ENCODE peak calls at places on chromosomes 5 and 9, in four cellular contexts. One of them, this sample, is unnamed.

GRCh38 chr9:14616188-14616982 is 76.8 kb downstream of the ZDHHC21 start:
- DNase-seq in CD8-positive, alpha-beta T cell: no peak
- DNase-seq in astrocyte of the spinal cord: peak
- DNase-seq in K562: no peak
- DNase-seq in this sample: peak

GRCh38 chr9:75064307-75065025 is 23.5 kb downstream of the NMRK1 start:
- DNase-seq in CD8-positive, alpha-beta T cell: no peak
- DNase-seq in astrocyte of the spinal cord: peak
- DNase-seq in K562: no peak
- DNase-seq in this sample: no peak

GRCh38 chr9:117718085-117718484 is 13.9 kb downstream of the TLR4 start:
- DNase-seq in CD8-positive, alpha-beta T cell: no peak
- DNase-seq in astrocyte of the spinal cord: peak
- DNase-seq in K562: no peak
- DNase-seq in this sample: no peak

GRCh38 chr9:4499917-4500316 is 9.6 kb downstream of the SLC1A1 start:
- DNase-seq in CD8-positive, alpha-beta T cell: no peak
- DNase-seq in astrocyte of the spinal cord: no peak
- DNase-seq in K562: no peak
- DNase-seq in this sample: no peak

GRCh38 chr5:57117601-57118000 is 56.3 kb upstream of the GPBP1 start:
- DNase-seq in CD8-positive, alpha-beta T cell: peak
- DNase-seq in astrocyte of the spinal cord: no peak
- DNase-seq in K562: no peak
- DNase-seq in this sample: peak

GRCh38 chr5:130526708-130527107 is 622.4 kb downstream of the CHSY3 start:
- DNase-seq in CD8-positive, alpha-beta T cell: no peak
- DNase-seq in astrocyte of the spinal cord: peak
- DNase-seq in K562: no peak
- DNase-seq in this sample: no peak

GRCh38 chr5:149411738-149412519 is 32.8 kb upstream of the IL17B start:
- DNase-seq in CD8-positive, alpha-beta T cell: no peak
- DNase-seq in astrocyte of the spinal cord: no peak
- DNase-seq in K562: no peak
- DNase-seq in this sample: no peak

GRCh38 chr9:87676976-87677775 is 48.7 kb upstream of the CTSL start:
- DNase-seq in CD8-positive, alpha-beta T cell: no peak
- DNase-seq in astrocyte of the spinal cord: no peak
- DNase-seq in K562: no peak
- DNase-seq in this sample: no peak

GRCh38 chr9:83066771-83067170 is 3.8 kb upstream of the RASEF start:
- DNase-seq in CD8-positive, alpha-beta T cell: no peak
- DNase-seq in astrocyte of the spinal cord: peak
- DNase-seq in K562: no peak
- DNase-seq in this sample: no peak

GRCh38 chr5:72956324-72957140 is 691 bp downstream of the FCHO2 start:
- DNase-seq in CD8-positive, alpha-beta T cell: peak
- DNase-seq in astrocyte of the spinal cord: peak
- DNase-seq in K562: peak
- DNase-seq in this sample: no peak

GRCh38 chr9:107693620-107694326 is 204.2 kb upstream of the KLF4 start:
- DNase-seq in CD8-positive, alpha-beta T cell: no peak
- DNase-seq in astrocyte of the spinal cord: peak
- DNase-seq in K562: no peak
- DNase-seq in this sample: no peak

GRCh38 chr5:139592289-139592688 is 31.1 kb downstream of the UBE2D2 start:
- DNase-seq in CD8-positive, alpha-beta T cell: no peak
- DNase-seq in astrocyte of the spinal cord: no peak
- DNase-seq in K562: no peak
- DNase-seq in this sample: no peak

GRCh38 chr5:33441241-33441844 is 578 bp downstream of the TARS1 start:
- DNase-seq in CD8-positive, alpha-beta T cell: peak
- DNase-seq in astrocyte of the spinal cord: no peak
- DNase-seq in K562: peak
- DNase-seq in this sample: no peak

GRCh38 chr9:96741771-96742170 is 36.1 kb downstream of the ZNF510 start:
- DNase-seq in CD8-positive, alpha-beta T cell: no peak
- DNase-seq in astrocyte of the spinal cord: no peak
- DNase-seq in K562: no peak
- DNase-seq in this sample: no peak

GRCh38 chr9:87615547-87616148 is 110.3 kb upstream of the CTSL start:
- DNase-seq in CD8-positive, alpha-beta T cell: no peak
- DNase-seq in astrocyte of the spinal cord: no peak
- DNase-seq in K562: no peak
- DNase-seq in this sample: no peak

GRCh38 chr5:104932431-104932830 is 1369.8 kb upstream of the NUDT12 start:
- DNase-seq in CD8-positive, alpha-beta T cell: no peak
- DNase-seq in astrocyte of the spinal cord: no peak
- DNase-seq in K562: no peak
- DNase-seq in this sample: no peak

GRCh38 chr9:34417734-34418133 is 40.6 kb downstream of the FAM219A start:
- DNase-seq in CD8-positive, alpha-beta T cell: no peak
- DNase-seq in astrocyte of the spinal cord: no peak
- DNase-seq in K562: no peak
- DNase-seq in this sample: no peak

GRCh38 chr5:156476704-156477103 is 149.7 kb downstream of the SGCD start:
- DNase-seq in CD8-positive, alpha-beta T cell: no peak
- DNase-seq in astrocyte of the spinal cord: no peak
- DNase-seq in K562: no peak
- DNase-seq in this sample: no peak

GRCh38 chr5:151005187-151005974 is 15.0 kb upstream of the GPX3 start:
- DNase-seq in CD8-positive, alpha-beta T cell: no peak
- DNase-seq in astrocyte of the spinal cord: no peak
- DNase-seq in K562: no peak
- DNase-seq in this sample: no peak

GRCh38 chr5:1546556-1546955 is 22.8 kb upstream of the LPCAT1 start:
- DNase-seq in CD8-positive, alpha-beta T cell: peak
- DNase-seq in astrocyte of the spinal cord: no peak
- DNase-seq in K562: no peak
- DNase-seq in this sample: no peak

GRCh38 chr9:135254176-135255032 is 166.9 kb downstream of the OLFM1 start:
- DNase-seq in CD8-positive, alpha-beta T cell: no peak
- DNase-seq in astrocyte of the spinal cord: no peak
- DNase-seq in K562: no peak
- DNase-seq in this sample: no peak

GRCh38 chr9:80175286-80175906 is 603.6 kb downstream of the TLE4 start:
- DNase-seq in CD8-positive, alpha-beta T cell: no peak
- DNase-seq in astrocyte of the spinal cord: peak
- DNase-seq in K562: peak
- DNase-seq in this sample: peak

GRCh38 chr5:1793301-1793740 is 6.3 kb downstream of the MRPL36 start:
- DNase-seq in CD8-positive, alpha-beta T cell: no peak
- DNase-seq in astrocyte of the spinal cord: peak
- DNase-seq in K562: no peak
- DNase-seq in this sample: no peak

GRCh38 chr9:73243078-73243477 is 91.4 kb downstream of the ANXA1 start:
- DNase-seq in CD8-positive, alpha-beta T cell: no peak
- DNase-seq in astrocyte of the spinal cord: no peak
- DNase-seq in K562: no peak
- DNase-seq in this sample: no peak

GRCh38 chr5:1515921-1516571 is 7.7 kb downstream of the LPCAT1 start:
- DNase-seq in CD8-positive, alpha-beta T cell: peak
- DNase-seq in astrocyte of the spinal cord: no peak
- DNase-seq in K562: no peak
- DNase-seq in this sample: no peak

GRCh38 chr5:57172466-57172961 is 1.3 kb upstream of the GPBP1 start:
- DNase-seq in CD8-positive, alpha-beta T cell: no peak
- DNase-seq in astrocyte of the spinal cord: peak
- DNase-seq in K562: peak
- DNase-seq in this sample: no peak

GRCh38 chr5:10762776-10763500 is 1.9 kb upstream of the DAP start:
- DNase-seq in CD8-positive, alpha-beta T cell: no peak
- DNase-seq in astrocyte of the spinal cord: no peak
- DNase-seq in K562: peak
- DNase-seq in this sample: no peak

GRCh38 chr5:79845448-79846197 is 145.4 kb downstream of the MTX3 start:
- DNase-seq in CD8-positive, alpha-beta T cell: no peak
- DNase-seq in astrocyte of the spinal cord: peak
- DNase-seq in K562: peak
- DNase-seq in this sample: no peak

GRCh38 chr5:29197636-29198035 is 1995.8 kb upstream of the CDH6 start:
- DNase-seq in CD8-positive, alpha-beta T cell: no peak
- DNase-seq in astrocyte of the spinal cord: peak
- DNase-seq in K562: no peak
- DNase-seq in this sample: no peak

GRCh38 chr5:66818935-66819328 is 222.7 kb downstream of the MAST4 start:
- DNase-seq in CD8-positive, alpha-beta T cell: no peak
- DNase-seq in astrocyte of the spinal cord: no peak
- DNase-seq in K562: no peak
- DNase-seq in this sample: no peak

GRCh38 chr5:66818304-66818934 is 222.2 kb downstream of the MAST4 start:
- DNase-seq in CD8-positive, alpha-beta T cell: no peak
- DNase-seq in astrocyte of the spinal cord: no peak
- DNase-seq in K562: no peak
- DNase-seq in this sample: no peak

GRCh38 chr5:66810151-66810550 is 214.0 kb downstream of the MAST4 start:
- DNase-seq in CD8-positive, alpha-beta T cell: no peak
- DNase-seq in astrocyte of the spinal cord: no peak
- DNase-seq in K562: no peak
- DNase-seq in this sample: no peak

GRCh38 chr5:66810747-66811355 is 214.7 kb downstream of the MAST4 start:
- DNase-seq in CD8-positive, alpha-beta T cell: no peak
- DNase-seq in astrocyte of the spinal cord: no peak
- DNase-seq in K562: no peak
- DNase-seq in this sample: no peak

GRCh38 chr5:66814146-66814991 is 218.2 kb downstream of the MAST4 start:
- DNase-seq in CD8-positive, alpha-beta T cell: no peak
- DNase-seq in astrocyte of the spinal cord: peak
- DNase-seq in K562: peak
- DNase-seq in this sample: peak
- H3K4me3 ChIP-seq in CD8-positive, alpha-beta T cell: no peak
- H3K4me3 ChIP-seq in astrocyte of the spinal cord: no peak
- H3K4me3 ChIP-seq in K562: no peak
- H3K4me3 ChIP-seq in this sample: no peak

GRCh38 chr5:125465703-125466102 is 719.3 kb upstream of the ZNF608 start:
- DNase-seq in CD8-positive, alpha-beta T cell: no peak
- DNase-seq in astrocyte of the spinal cord: no peak
- DNase-seq in K562: no peak
- DNase-seq in this sample: no peak
- H3K4me3 ChIP-seq in CD8-positive, alpha-beta T cell: no peak
- H3K4me3 ChIP-seq in astrocyte of the spinal cord: no peak
- H3K4me3 ChIP-seq in K562: no peak
- H3K4me3 ChIP-seq in this sample: no peak

GRCh38 chr5:160470437-160471341 is 49.0 kb downstream of the PTTG1 start:
- DNase-seq in CD8-positive, alpha-beta T cell: no peak
- DNase-seq in astrocyte of the spinal cord: peak
- DNase-seq in K562: no peak
- DNase-seq in this sample: no peak
- H3K4me3 ChIP-seq in CD8-positive, alpha-beta T cell: peak
- H3K4me3 ChIP-seq in astrocyte of the spinal cord: no peak
- H3K4me3 ChIP-seq in K562: no peak
- H3K4me3 ChIP-seq in this sample: no peak

DNA sequence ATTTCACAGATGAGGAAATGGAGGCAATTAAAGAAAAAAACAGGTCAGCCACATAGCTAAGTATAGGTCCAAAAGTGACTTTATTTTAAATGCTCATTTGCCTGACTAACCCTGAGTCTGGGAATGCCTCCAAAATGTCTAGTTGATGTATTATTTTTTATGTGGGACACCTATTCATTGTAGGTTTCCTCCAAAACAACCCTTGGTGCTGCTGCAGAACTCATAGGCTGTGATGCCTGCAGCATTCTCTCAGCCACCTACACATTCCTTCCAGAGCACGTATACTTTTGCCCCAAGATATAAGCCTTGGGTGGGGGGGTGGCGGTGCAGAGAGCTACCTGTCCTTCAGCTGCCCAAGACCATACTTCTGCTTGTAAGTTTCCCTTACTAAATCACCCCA is 77.4 kb downstream of the MSX2 start:
- DNase-seq in CD8-positive, alpha-beta T cell: no peak
- DNase-seq in astrocyte of the spinal cord: peak
- DNase-seq in K562: no peak
- DNase-seq in this sample: no peak
- H3K4me3 ChIP-seq in CD8-positive, alpha-beta T cell: no peak
- H3K4me3 ChIP-seq in astrocyte of the spinal cord: no peak
- H3K4me3 ChIP-seq in K562: no peak
- H3K4me3 ChIP-seq in this sample: no peak

GRCh38 chr5:68015933-68016332 is 199.6 kb upstream of the PIK3R1 start:
- DNase-seq in CD8-positive, alpha-beta T cell: no peak
- DNase-seq in astrocyte of the spinal cord: no peak
- DNase-seq in K562: no peak
- DNase-seq in this sample: no peak
- H3K4me3 ChIP-seq in CD8-positive, alpha-beta T cell: no peak
- H3K4me3 ChIP-seq in astrocyte of the spinal cord: no peak
- H3K4me3 ChIP-seq in K562: no peak
- H3K4me3 ChIP-seq in this sample: no peak

This sample was measured in Jurkat, Clone E6-1.